ENCODE peak calls at places on chromosomes 16 and 17, in seven cellular contexts. W, G, O, J, F, S and V are unnamed samples.

GRCh38 chr16:81451753-81452680 is 7.4 kb downstream of the CMIP start:
- DNase-seq in W (peak), G (peak), O (no peak), J (no peak), F (no peak), S (no peak), V (no peak)

GRCh38 chr17:13833921-13834320 is 232.2 kb upstream of the HS3ST3A1 start:
- DNase-seq in W (no peak), G (no peak), O (no peak), J (no peak), F (no peak), S (no peak), V (no peak)

GRCh38 chr16:15418206-15418605 is 16.2 kb upstream of the BMERB1 start:
- DNase-seq in W (no peak), G (no peak), O (no peak), J (no peak), F (no peak), S (no peak), V (no peak)

GRCh38 chr16:19907161-19907992 is 22.7 kb upstream of the GPRC5B start:
- DNase-seq in W (peak), G (peak), O (peak), J (peak), F (peak), S (no peak), V (peak)

GRCh38 chr16:54694651-54695050 is 236.0 kb upstream of the IRX5 start:
- DNase-seq in W (no peak), G (no peak), O (no peak), J (no peak), F (no peak), S (no peak), V (no peak)

GRCh38 chr16:24729967-24730815 is 740 bp downstream of the TNRC6A start:
- DNase-seq in W (no peak), G (peak), O (no peak), J (peak), F (peak), S (no peak), V (peak)

GRCh38 chr17:64689106-64689505 is 27.0 kb upstream of the SMURF2 start:
- DNase-seq in W (no peak), G (no peak), O (no peak), J (no peak), F (no peak), S (no peak), V (no peak)

GRCh38 chr17:1232786-1233185 is 37.5 kb upstream of the BHLHA9 start:
- DNase-seq in W (no peak), G (no peak), O (peak), J (no peak), F (no peak), S (no peak), V (no peak)

GRCh38 chr17:18206962-18207361 is 18.5 kb upstream of the LLGL1 start:
- DNase-seq in W (no peak), G (no peak), O (no peak), J (no peak), F (no peak), S (no peak), V (no peak)

GRCh38 chr17:39231587-39232551 is 6.1 kb upstream of the STAC2 start:
- DNase-seq in W (peak), G (peak), O (no peak), J (peak), F (peak), S (no peak), V (peak)

GRCh38 chr17:69625449-69625848 is 211.0 kb downstream of the MAP2K6 start:
- DNase-seq in W (no peak), G (no peak), O (no peak), J (no peak), F (no peak), S (no peak), V (no peak)

GRCh38 chr17:39244016-39244599 is 18.4 kb upstream of the STAC2 start:
- DNase-seq in W (no peak), G (no peak), O (no peak), J (no peak), F (no peak), S (no peak), V (no peak)

GRCh38 chr17:17774009-17774881 is 62.5 kb downstream of the SREBF1 start:
- DNase-seq in W (peak), G (no peak), O (no peak), J (no peak), F (peak), S (no peak), V (no peak)

GRCh38 chr17:73526851-73527250 is 117.4 kb downstream of the SDK2 start:
- DNase-seq in W (no peak), G (no peak), O (no peak), J (no peak), F (no peak), S (no peak), V (no peak)

GRCh38 chr16:79182618-79183017 is 417.9 kb downstream of the MAF start:
- DNase-seq in W (no peak), G (no peak), O (no peak), J (no peak), F (no peak), S (no peak), V (no peak)

GRCh38 chr17:3911271-3912053 is 4.8 kb downstream of the P2RX1 start:
- DNase-seq in W (no peak), G (peak), O (no peak), J (peak), F (no peak), S (no peak), V (peak)

GRCh38 chr16:73023752-73024570 is 24.0 kb downstream of the ZFHX3 start:
- DNase-seq in W (no peak), G (no peak), O (no peak), J (no peak), F (no peak), S (no peak), V (no peak)

GRCh38 chr17:57337390-57337789 is 81.1 kb downstream of the MSI2 start:
- DNase-seq in W (peak), G (no peak), O (no peak), J (no peak), F (peak), S (no peak), V (no peak)

GRCh38 chr17:4594406-4595349 is 10.3 kb downstream of the SMTNL2 start:
- DNase-seq in W (no peak), G (peak), O (no peak), J (peak), F (no peak), S (no peak), V (no peak)

GRCh38 chr16:83898463-83899271 is at the start of gene MLYCD:
- DNase-seq in W (peak), G (peak), O (peak), J (peak), F (peak), S (no peak), V (peak)

GRCh38 chr17:7992924-7993323 is 9.5 kb upstream of the GUCY2D start:
- DNase-seq in W (no peak), G (no peak), O (no peak), J (no peak), F (no peak), S (no peak), V (no peak)

GRCh38 chr16:8935989-8936388 is 27.7 kb downstream of the USP7 start:
- DNase-seq in W (no peak), G (no peak), O (no peak), J (peak), F (no peak), S (no peak), V (no peak)

GRCh38 chr17:50468120-50469004 is at the start of gene CHAD:
- DNase-seq in W (no peak), G (no peak), O (no peak), J (no peak), F (no peak), S (no peak), V (no peak)

GRCh38 chr17:79072544-79072943 is 2.1 kb upstream of the ENGASE start:
- DNase-seq in W (no peak), G (no peak), O (no peak), J (no peak), F (no peak), S (no peak), V (no peak)

GRCh38 chr16:68416057-68417046 is 32.0 kb downstream of the SMPD3 start:
- DNase-seq in W (no peak), G (no peak), O (no peak), J (peak), F (no peak), S (no peak), V (no peak)

GRCh38 chr16:66378739-66379570 is 12.5 kb downstream of the CDH5 start:
- DNase-seq in W (no peak), G (no peak), O (no peak), J (no peak), F (no peak), S (no peak), V (no peak)

GRCh38 chr17:71023631-71024030 is 854.3 kb downstream of the KCNJ2 start:
- DNase-seq in W (no peak), G (no peak), O (no peak), J (no peak), F (no peak), S (no peak), V (no peak)

GRCh38 chr17:19940722-19941464 is 36.7 kb downstream of the AKAP10 start:
- DNase-seq in W (no peak), G (no peak), O (peak), J (no peak), F (no peak), S (no peak), V (no peak)

GRCh38 chr16:50428116-50428515 is 59.3 kb upstream of the BRD7 start:
- DNase-seq in W (no peak), G (no peak), O (no peak), J (no peak), F (no peak), S (no peak), V (no peak)

GRCh38 chr17:68061512-68062313 is 26.2 kb downstream of the KPNA2 start:
- DNase-seq in W (no peak), G (no peak), O (peak), J (no peak), F (no peak), S (no peak), V (no peak)

GRCh38 chr16:86044241-86044671 is 145.3 kb downstream of the IRF8 start:
- DNase-seq in W (no peak), G (no peak), O (peak), J (peak), F (no peak), S (no peak), V (no peak)

GRCh38 chr16:11374255-11374654 is 29.0 kb downstream of the RMI2 start:
- DNase-seq in W (no peak), G (no peak), O (no peak), J (no peak), F (no peak), S (no peak), V (no peak)

GRCh38 chr17:13346996-13347762 is 254.6 kb downstream of the HS3ST3A1 start:
- DNase-seq in W (no peak), G (no peak), O (peak), J (no peak), F (no peak), S (peak), V (no peak)

GRCh38 chr16:72848045-72848410 is 199.9 kb downstream of the ZFHX3 start:
- DNase-seq in W (no peak), G (no peak), O (no peak), J (no peak), F (no peak), S (no peak), V (no peak)

GRCh38 chr17:67506966-67507365 is 129.9 kb downstream of the PITPNC1 start:
- DNase-seq in W (no peak), G (no peak), O (no peak), J (no peak), F (no peak), S (no peak), V (no peak)

GRCh38 chr16:58882292-58882691 is 148.2 kb upstream of the GOT2 start:
- DNase-seq in W (no peak), G (no peak), O (no peak), J (no peak), F (no peak), S (no peak), V (no peak)

GRCh38 chr16:59295474-59295873 is 561.4 kb upstream of the GOT2 start:
- DNase-seq in W (no peak), G (no peak), O (no peak), J (no peak), F (no peak), S (no peak), V (no peak)

GRCh38 chr16:35908942-35909341 is 2449.5 kb downstream of the TP53TG3F start:
- DNase-seq in W (no peak), G (no peak), O (no peak), J (no peak), F (no peak), S (no peak), V (no peak)

GRCh38 chr17:77349976-77350830 is 209.4 kb downstream of the SEC14L1 start:
- DNase-seq in W (no peak), G (no peak), O (no peak), J (no peak), F (no peak), S (no peak), V (no peak)